ENCODE peak calls at places on chromosomes 16 and 17, in five cellular contexts. P, Y, X, D and V are unnamed samples.

GRCh38 chr16:78289844-78290277 is 190.4 kb downstream of the WWOX start:
- DNase-seq in P (no peak), Y (no peak), X (no peak), D (no peak), V (no peak)

GRCh38 chr16:971981-972315 is 1.2 kb upstream of the LMF1 start:
- DNase-seq in P (no peak), Y (no peak), X (no peak), D (no peak), V (peak)

GRCh38 chr16:73095885-73096341 is 48.0 kb upstream of the ZFHX3 start:
- DNase-seq in P (no peak), Y (no peak), X (no peak), D (peak), V (no peak)

GRCh38 chr17:38605852-38606645 is at the start of gene SRCIN1:
- DNase-seq in P (no peak), Y (peak), X (peak), D (peak), V (peak)

GRCh38 chr16:59148312-59148711 is 414.2 kb upstream of the GOT2 start:
- DNase-seq in P (no peak), Y (no peak), X (no peak), D (no peak), V (no peak)

GRCh38 chr16:5220705-5221104 is 123.1 kb upstream of the EEF2KMT start:
- DNase-seq in P (no peak), Y (no peak), X (no peak), D (no peak), V (no peak)

GRCh38 chr17:43880420-43880991 is 26.8 kb downstream of the MPP2 start:
- DNase-seq in P (no peak), Y (peak), X (peak), D (peak), V (peak)

GRCh38 chr16:50151322-50151721 is 1.8 kb upstream of the TENT4B start:
- DNase-seq in P (no peak), Y (no peak), X (no peak), D (no peak), V (no peak)

GRCh38 chr16:89358030-89359005 is 132.0 kb downstream of the ANKRD11 start:
- DNase-seq in P (no peak), Y (no peak), X (peak), D (no peak), V (peak)

GRCh38 chr17:27443491-27443890 is 12.8 kb upstream of the KSR1 start:
- DNase-seq in P (no peak), Y (no peak), X (no peak), D (no peak), V (no peak)

GRCh38 chr17:27446569-27447301 is 9.5 kb upstream of the KSR1 start:
- DNase-seq in P (no peak), Y (no peak), X (no peak), D (no peak), V (no peak)

GRCh38 chr17:27449541-27449940 is 6.7 kb upstream of the KSR1 start:
- DNase-seq in P (no peak), Y (no peak), X (no peak), D (no peak), V (no peak)

GRCh38 chr17:27442702-27443101 is 13.5 kb upstream of the KSR1 start:
- DNase-seq in P (no peak), Y (no peak), X (no peak), D (no peak), V (no peak)

GRCh38 chr17:27445971-27446370 is 10.3 kb upstream of the KSR1 start:
- DNase-seq in P (no peak), Y (no peak), X (no peak), D (no peak), V (no peak)
- H3K27ac ChIP-seq in P (no peak), Y (no peak), X (no peak), D (no peak), V (peak)

GRCh38 chr16:47463771-47464624 is 2.9 kb downstream of the PHKB start:
- DNase-seq in P (no peak), Y (no peak), X (no peak), D (no peak), V (no peak)
- H3K27ac ChIP-seq in P (no peak), Y (no peak), X (peak), D (no peak), V (no peak)

DNA sequence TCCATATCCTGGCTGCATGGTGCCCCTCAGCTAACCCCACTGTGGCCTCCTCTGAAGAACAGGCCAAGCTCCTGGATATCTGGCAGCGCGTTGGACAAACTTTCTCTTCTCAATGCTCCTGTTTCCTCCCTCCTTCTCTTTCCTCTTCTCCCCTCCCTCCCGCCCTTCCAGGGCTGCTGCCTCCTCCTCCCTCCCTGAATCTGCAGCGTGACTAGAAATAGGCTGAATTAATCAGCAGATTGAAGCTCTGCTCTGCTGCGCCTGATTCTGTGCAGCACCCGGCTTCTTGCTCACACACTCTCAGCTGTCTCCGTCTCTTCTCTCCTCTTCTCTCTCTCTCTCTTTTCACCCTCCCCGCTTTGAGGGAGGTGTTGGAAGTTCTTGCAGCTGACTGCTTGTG is 19.8 kb downstream of the TMEM94 start:
- DNase-seq in P (no peak), Y (no peak), X (no peak), D (no peak), V (peak)
- H3K27ac ChIP-seq in P (no peak), Y (peak), X (peak), D (no peak), V (no peak)

GRCh38 chr17:49596613-49597244 is 21.1 kb downstream of the NXPH3 start:
- DNase-seq in P (no peak), Y (no peak), X (no peak), D (no peak), V (no peak)

GRCh38 chr17:49595980-49596379 is 20.3 kb downstream of the NXPH3 start:
- DNase-seq in P (no peak), Y (no peak), X (no peak), D (no peak), V (no peak)

GRCh38 chr17:49598918-49599317 is 23.2 kb downstream of the NXPH3 start:
- DNase-seq in P (no peak), Y (no peak), X (no peak), D (no peak), V (no peak)

GRCh38 chr17:49597928-49598655 is 22.4 kb downstream of the NXPH3 start:
- DNase-seq in P (no peak), Y (no peak), X (no peak), D (no peak), V (no peak)

GRCh38 chr17:49597438-49597837 is 21.8 kb downstream of the NXPH3 start:
- DNase-seq in P (no peak), Y (no peak), X (no peak), D (no peak), V (no peak)
- H3K27ac ChIP-seq in P (no peak), Y (peak), X (no peak), D (no peak), V (no peak)

GRCh38 chr16:29674188-29674587 is 4.8 kb upstream of the QPRT start:
- DNase-seq in P (no peak), Y (peak), X (peak), D (no peak), V (no peak)
- H3K27ac ChIP-seq in P (no peak), Y (no peak), X (no peak), D (no peak), V (no peak)